ENCODE peak calls at places on chromosomes 3 and 15, in seven cellular contexts. I, V, R, O, J, M and H are unnamed samples.

GRCh38 chr3:17078885-17079465 is 194.2 kb downstream of the PLCL2 start:
- DNase-seq in I (no peak), O (no peak), V (no peak), R (no peak), J (no peak), M (no peak), H (no peak)

GRCh38 chr3:195209083-195209835 is 61.7 kb downstream of the XXYLT1 start:
- DNase-seq in V (no peak), M (peak), O (no peak), I (no peak), R (no peak), J (no peak), H (no peak)

GRCh38 chr15:100026041-100026440 is 292.8 kb upstream of the LYSMD4 start:
- DNase-seq in O (no peak), I (no peak), J (no peak), R (no peak), V (no peak), M (no peak), H (no peak)

GRCh38 chr3:183991403-183991802 is 26.3 kb downstream of the ABCC5 start:
- DNase-seq in I (no peak), V (no peak), R (no peak), O (no peak), M (no peak), J (no peak), H (no peak)

GRCh38 chr15:66702770-66703539 is 919 bp downstream of the SMAD6 start:
- DNase-seq in R (no peak), O (no peak), I (no peak), M (no peak), J (no peak), V (no peak), H (no peak)

GRCh38 chr3:120100711-120101110 is 6.5 kb upstream of the GSK3B start:
- DNase-seq in V (no peak), R (no peak), I (no peak), J (no peak), M (no peak), O (no peak), H (no peak)

GRCh38 chr3:135759651-135760050 is 205.9 kb upstream of the PPP2R3A start:
- DNase-seq in M (no peak), R (no peak), J (no peak), O (no peak), V (no peak), I (no peak), H (no peak)

GRCh38 chr15:43346305-43346704 is 15.9 kb upstream of the LCMT2 start:
- DNase-seq in J (no peak), V (no peak), M (no peak), I (no peak), O (no peak), R (no peak), H (no peak)

GRCh38 chr3:18122264-18122663 is 302.9 kb downstream of the SATB1 start:
- DNase-seq in J (no peak), I (no peak), V (no peak), R (no peak), M (no peak), O (no peak), H (no peak)

GRCh38 chr3:173932624-173933023 is 535.1 kb downstream of the NLGN1 start:
- DNase-seq in V (peak), R (no peak), M (no peak), O (no peak), J (peak), I (peak), H (no peak)

GRCh38 chr3:119305271-119305670 is 11.1 kb downstream of the ARHGAP31 start:
- DNase-seq in M (no peak), V (peak), J (no peak), O (no peak), R (no peak), I (no peak), H (no peak)

GRCh38 chr3:49734752-49735151 is 11.0 kb upstream of the GMPPB start:
- DNase-seq in J (no peak), V (no peak), O (no peak), I (no peak), R (no peak), M (no peak), H (no peak)